ENCODE peak calls at places on chromosome 21, in seven cellular contexts. L is activated T-cell treated with anti-CD3 and anti-CD28 coated beads, Interleukin-2, amount 50 U/mL, for 4 hours; V is thoracic aorta; P is activated CD8-positive, alpha-beta memory T cell treated with anti-CD3 and anti-CD28 coated beads, Interleukin-2, amount 50 U/mL, for 48 hours; F is adipocyte; W is A172; E is GM03348. D is an unnamed sample.

GRCh38 chr21:39715804-39716397 is 29.1 kb upstream of the IGSF5 start:
- DNase-seq in L (peak), V (no peak), P (peak), F (peak), W (peak), E (peak), D (peak)

GRCh38 chr21:44370771-44371410 is 17.5 kb downstream of the TRPM2 start:
- DNase-seq in L (no peak), V (no peak), P (no peak), F (no peak), W (no peak), E (no peak), D (no peak)

GRCh38 chr21:45594721-45595489 is 48.6 kb upstream of the PCBP3 start:
- DNase-seq in L (no peak), V (no peak), P (no peak), F (no peak), W (no peak), E (no peak), D (no peak)

GRCh38 chr21:34878940-34879339 is 170.2 kb downstream of the RUNX1 start:
- DNase-seq in L (no peak), V (no peak), P (no peak), F (no peak), W (no peak), E (no peak), D (no peak)

GRCh38 chr21:14361958-14362357 is 21.0 kb downstream of the HSPA13 start:
- DNase-seq in L (no peak), V (no peak), P (no peak), F (peak), W (no peak), E (peak), D (no peak)

GRCh38 chr21:37557261-37557950 is 190.8 kb downstream of the DYRK1A start:
- DNase-seq in L (no peak), V (no peak), P (no peak), F (no peak), W (no peak), E (no peak), D (no peak)

GRCh38 chr21:18023099-18023498 is 203.9 kb upstream of the C21orf91 start:
- DNase-seq in L (no peak), V (no peak), P (no peak), F (no peak), W (no peak), E (no peak), D (no peak)

GRCh38 chr21:14836950-14837349 is 227.8 kb downstream of the NRIP1 start:
- DNase-seq in L (no peak), V (no peak), P (no peak), F (peak), W (no peak), E (peak), D (peak)

GRCh38 chr21:46150073-46150472 is 5.3 kb downstream of the FTCD start:
- DNase-seq in L (peak), V (no peak), P (no peak), F (no peak), W (no peak), E (no peak), D (no peak)

GRCh38 chr21:38996355-38996754 is 186.9 kb downstream of the PSMG1 start:
- DNase-seq in L (no peak), V (no peak), P (no peak), F (no peak), W (no peak), E (no peak), D (no peak)

GRCh38 chr21:41562101-41563000 is 54.4 kb upstream of the TMPRSS2 start:
- DNase-seq in L (no peak), V (no peak), P (no peak), F (peak), W (peak), E (peak), D (peak)

GRCh38 chr21:45818276-45818903 is 163.2 kb upstream of the COL6A1 start:
- DNase-seq in L (no peak), V (no peak), P (peak), F (peak), W (peak), E (peak), D (peak)

GRCh38 chr21:45590726-45591618 is 48.7 kb upstream of the SLC19A1 start:
- DNase-seq in L (peak), V (no peak), P (peak), F (no peak), W (no peak), E (no peak), D (no peak)

GRCh38 chr21:44444286-44444931 is 10.9 kb upstream of the LRRC3 start:
- DNase-seq in L (no peak), V (no peak), P (no peak), F (no peak), W (no peak), E (no peak), D (no peak)

GRCh38 chr21:46035809-46036695 is 54.5 kb downstream of the COL6A1 start:
- DNase-seq in L (no peak), V (no peak), P (no peak), F (no peak), W (no peak), E (peak), D (peak)

GRCh38 chr21:32203877-32204480 is 74.9 kb downstream of the MIS18A start:
- DNase-seq in L (no peak), V (no peak), P (no peak), F (no peak), W (no peak), E (no peak), D (no peak)

GRCh38 chr21:45126085-45126687 is 51.8 kb downstream of the ADARB1 start:
- DNase-seq in L (no peak), V (no peak), P (no peak), F (no peak), W (no peak), E (no peak), D (no peak)

D was measured in AG08395.